ENCODE peak calls at places on chromosomes 4 and X, in six cellular contexts. One of them, this sample, is unnamed.

GRCh38 chrX:69133561-69134542 is 31.4 kb downstream of the PJA1 start:
- DNase-seq in posterior cingulate gyrus: no peak
- DNase-seq in stimulated activated CD4-positive, alpha-beta T cell treated with anti-CD3 and anti-CD28 coated beads, Interleukin-12 subunit alpha, Interleukin-12 subunit beta, amount 100 ng/mL, for 4 hours: no peak
- DNase-seq in T follicular helper cell: no peak
- DNase-seq in upper lobe of right lung: no peak
- DNase-seq in astrocyte of the spinal cord: peak; percentile 63
- DNase-seq in this sample: no peak

GRCh38 chr4:104677122-104677521 is 182.4 kb upstream of the CXXC4 start:
- DNase-seq in astrocyte of the spinal cord: peak; percentile 19
- DNase-seq in posterior cingulate gyrus: no peak
- DNase-seq in upper lobe of right lung: no peak
- DNase-seq in stimulated activated CD4-positive, alpha-beta T cell treated with anti-CD3 and anti-CD28 coated beads, Interleukin-12 subunit alpha, Interleukin-12 subunit beta, amount 100 ng/mL, for 4 hours: no peak
- DNase-seq in T follicular helper cell: no peak
- DNase-seq in this sample: no peak

GRCh38 chr4:94256833-94257232 is 49.2 kb downstream of the SMARCAD1 start:
- DNase-seq in T follicular helper cell: no peak
- DNase-seq in upper lobe of right lung: no peak
- DNase-seq in posterior cingulate gyrus: no peak
- DNase-seq in stimulated activated CD4-positive, alpha-beta T cell treated with anti-CD3 and anti-CD28 coated beads, Interleukin-12 subunit alpha, Interleukin-12 subunit beta, amount 100 ng/mL, for 4 hours: no peak
- DNase-seq in astrocyte of the spinal cord: no peak
- DNase-seq in this sample: no peak

GRCh38 chr4:150250293-150250997 is 172.2 kb downstream of the DCLK2 start:
- DNase-seq in T follicular helper cell: no peak
- DNase-seq in upper lobe of right lung: no peak
- DNase-seq in posterior cingulate gyrus: no peak
- DNase-seq in astrocyte of the spinal cord: no peak
- DNase-seq in stimulated activated CD4-positive, alpha-beta T cell treated with anti-CD3 and anti-CD28 coated beads, Interleukin-12 subunit alpha, Interleukin-12 subunit beta, amount 100 ng/mL, for 4 hours: no peak
- DNase-seq in this sample: no peak

GRCh38 chr4:78057135-78057599 is at the start of gene FRAS1:
- DNase-seq in T follicular helper cell: no peak
- DNase-seq in upper lobe of right lung: peak; percentile 68
- DNase-seq in posterior cingulate gyrus: peak; percentile 88
- DNase-seq in astrocyte of the spinal cord: peak; percentile 38
- DNase-seq in stimulated activated CD4-positive, alpha-beta T cell treated with anti-CD3 and anti-CD28 coated beads, Interleukin-12 subunit alpha, Interleukin-12 subunit beta, amount 100 ng/mL, for 4 hours: peak; percentile 7
- DNase-seq in this sample: peak; percentile 74

GRCh38 chr4:109432676-109433075 is 939 bp upstream of the SEC24B start:
- DNase-seq in posterior cingulate gyrus: no peak
- DNase-seq in upper lobe of right lung: no peak
- DNase-seq in astrocyte of the spinal cord: peak; percentile 71
- DNase-seq in stimulated activated CD4-positive, alpha-beta T cell treated with anti-CD3 and anti-CD28 coated beads, Interleukin-12 subunit alpha, Interleukin-12 subunit beta, amount 100 ng/mL, for 4 hours: no peak
- DNase-seq in T follicular helper cell: no peak
- DNase-seq in this sample: no peak

GRCh38 chrX:73563740-73564073 is 710 bp downstream of the CHIC1 start:
- DNase-seq in posterior cingulate gyrus: no peak
- DNase-seq in astrocyte of the spinal cord: peak; percentile 29
- DNase-seq in T follicular helper cell: no peak
- DNase-seq in stimulated activated CD4-positive, alpha-beta T cell treated with anti-CD3 and anti-CD28 coated beads, Interleukin-12 subunit alpha, Interleukin-12 subunit beta, amount 100 ng/mL, for 4 hours: no peak
- DNase-seq in upper lobe of right lung: no peak
- DNase-seq in this sample: no peak

GRCh38 chrX:136047001-136047642 is 61.9 kb downstream of the SLC9A6 start:
- DNase-seq in astrocyte of the spinal cord: peak; percentile 26
- DNase-seq in posterior cingulate gyrus: no peak
- DNase-seq in T follicular helper cell: no peak
- DNase-seq in upper lobe of right lung: no peak
- DNase-seq in stimulated activated CD4-positive, alpha-beta T cell treated with anti-CD3 and anti-CD28 coated beads, Interleukin-12 subunit alpha, Interleukin-12 subunit beta, amount 100 ng/mL, for 4 hours: no peak
- DNase-seq in this sample: no peak

GRCh38 chr4:7803992-7804758 is 135.5 kb downstream of the AFAP1 start:
- DNase-seq in stimulated activated CD4-positive, alpha-beta T cell treated with anti-CD3 and anti-CD28 coated beads, Interleukin-12 subunit alpha, Interleukin-12 subunit beta, amount 100 ng/mL, for 4 hours: peak; percentile 85
- DNase-seq in upper lobe of right lung: peak; percentile 90
- DNase-seq in astrocyte of the spinal cord: peak; percentile 84
- DNase-seq in posterior cingulate gyrus: peak; percentile 96
- DNase-seq in T follicular helper cell: peak; percentile 69
- DNase-seq in this sample: peak; percentile 94

GRCh38 chr4:8308856-8309771 is 39.6 kb downstream of the HTRA3 start:
- DNase-seq in stimulated activated CD4-positive, alpha-beta T cell treated with anti-CD3 and anti-CD28 coated beads, Interleukin-12 subunit alpha, Interleukin-12 subunit beta, amount 100 ng/mL, for 4 hours: no peak
- DNase-seq in T follicular helper cell: no peak
- DNase-seq in posterior cingulate gyrus: peak; percentile 62
- DNase-seq in astrocyte of the spinal cord: no peak
- DNase-seq in upper lobe of right lung: peak; percentile 67
- DNase-seq in this sample: peak; percentile 89

GRCh38 chr4:158936238-158936637 is 166.6 kb upstream of the RAPGEF2 start:
- DNase-seq in stimulated activated CD4-positive, alpha-beta T cell treated with anti-CD3 and anti-CD28 coated beads, Interleukin-12 subunit alpha, Interleukin-12 subunit beta, amount 100 ng/mL, for 4 hours: no peak
- DNase-seq in upper lobe of right lung: no peak
- DNase-seq in posterior cingulate gyrus: no peak
- DNase-seq in astrocyte of the spinal cord: no peak
- DNase-seq in T follicular helper cell: no peak
- DNase-seq in this sample: no peak

GRCh38 chr4:151866266-151866918 is 105.6 kb upstream of the GATB start:
- DNase-seq in posterior cingulate gyrus: no peak
- DNase-seq in stimulated activated CD4-positive, alpha-beta T cell treated with anti-CD3 and anti-CD28 coated beads, Interleukin-12 subunit alpha, Interleukin-12 subunit beta, amount 100 ng/mL, for 4 hours: no peak
- DNase-seq in T follicular helper cell: no peak
- DNase-seq in astrocyte of the spinal cord: no peak
- DNase-seq in upper lobe of right lung: no peak
- DNase-seq in this sample: no peak

GRCh38 chr4:3251691-3252479 is 2.9 kb downstream of the MSANTD1 start:
- DNase-seq in stimulated activated CD4-positive, alpha-beta T cell treated with anti-CD3 and anti-CD28 coated beads, Interleukin-12 subunit alpha, Interleukin-12 subunit beta, amount 100 ng/mL, for 4 hours: no peak
- DNase-seq in T follicular helper cell: no peak
- DNase-seq in astrocyte of the spinal cord: no peak
- DNase-seq in upper lobe of right lung: peak; percentile 51
- DNase-seq in posterior cingulate gyrus: no peak
- DNase-seq in this sample: peak; percentile 59

GRCh38 chrX:40012800-40013682 is 84.7 kb downstream of the BCOR start:
- DNase-seq in astrocyte of the spinal cord: peak; percentile 59
- DNase-seq in posterior cingulate gyrus: no peak
- DNase-seq in stimulated activated CD4-positive, alpha-beta T cell treated with anti-CD3 and anti-CD28 coated beads, Interleukin-12 subunit alpha, Interleukin-12 subunit beta, amount 100 ng/mL, for 4 hours: peak; percentile 28
- DNase-seq in upper lobe of right lung: peak; percentile 76
- DNase-seq in T follicular helper cell: no peak
- DNase-seq in this sample: peak; percentile 92

GRCh38 chrX:47191806-47192401 is 1.7 kb upstream of the UBA1 start:
- DNase-seq in stimulated activated CD4-positive, alpha-beta T cell treated with anti-CD3 and anti-CD28 coated beads, Interleukin-12 subunit alpha, Interleukin-12 subunit beta, amount 100 ng/mL, for 4 hours: no peak
- DNase-seq in T follicular helper cell: no peak
- DNase-seq in upper lobe of right lung: no peak
- DNase-seq in astrocyte of the spinal cord: no peak
- DNase-seq in posterior cingulate gyrus: no peak
- DNase-seq in this sample: no peak

GRCh38 chrX:47498411-47498810 is 15.4 kb upstream of the ZNF41 start:
- DNase-seq in upper lobe of right lung: no peak
- DNase-seq in astrocyte of the spinal cord: no peak
- DNase-seq in posterior cingulate gyrus: no peak
- DNase-seq in stimulated activated CD4-positive, alpha-beta T cell treated with anti-CD3 and anti-CD28 coated beads, Interleukin-12 subunit alpha, Interleukin-12 subunit beta, amount 100 ng/mL, for 4 hours: no peak
- DNase-seq in T follicular helper cell: no peak
- DNase-seq in this sample: no peak

GRCh38 chrX:98459669-98460068 is 1576.0 kb downstream of the RPA4 start:
- DNase-seq in upper lobe of right lung: no peak
- DNase-seq in posterior cingulate gyrus: no peak
- DNase-seq in T follicular helper cell: no peak
- DNase-seq in stimulated activated CD4-positive, alpha-beta T cell treated with anti-CD3 and anti-CD28 coated beads, Interleukin-12 subunit alpha, Interleukin-12 subunit beta, amount 100 ng/mL, for 4 hours: no peak
- DNase-seq in astrocyte of the spinal cord: no peak
- DNase-seq in this sample: no peak

GRCh38 chrX:139211568-139212182 is 318.9 kb upstream of the F9 start:
- DNase-seq in astrocyte of the spinal cord: no peak
- DNase-seq in stimulated activated CD4-positive, alpha-beta T cell treated with anti-CD3 and anti-CD28 coated beads, Interleukin-12 subunit alpha, Interleukin-12 subunit beta, amount 100 ng/mL, for 4 hours: no peak
- DNase-seq in upper lobe of right lung: no peak
- DNase-seq in posterior cingulate gyrus: no peak
- DNase-seq in T follicular helper cell: no peak
- DNase-seq in this sample: no peak

GRCh38 chrX:40947276-40947675 is 138.0 kb upstream of the USP9X start:
- DNase-seq in upper lobe of right lung: no peak
- DNase-seq in T follicular helper cell: no peak
- DNase-seq in posterior cingulate gyrus: no peak
- DNase-seq in stimulated activated CD4-positive, alpha-beta T cell treated with anti-CD3 and anti-CD28 coated beads, Interleukin-12 subunit alpha, Interleukin-12 subunit beta, amount 100 ng/mL, for 4 hours: no peak
- DNase-seq in astrocyte of the spinal cord: peak; percentile 38
- DNase-seq in this sample: no peak

GRCh38 chrX:48834383-48834709 is 1.1 kb downstream of the PCSK1N start:
- DNase-seq in posterior cingulate gyrus: no peak
- DNase-seq in upper lobe of right lung: no peak
- DNase-seq in T follicular helper cell: no peak
- DNase-seq in stimulated activated CD4-positive, alpha-beta T cell treated with anti-CD3 and anti-CD28 coated beads, Interleukin-12 subunit alpha, Interleukin-12 subunit beta, amount 100 ng/mL, for 4 hours: no peak
- DNase-seq in astrocyte of the spinal cord: no peak
- DNase-seq in this sample: no peak

GRCh38 chr4:48905363-48906015 is 1.1 kb downstream of the OCIAD2 start:
- DNase-seq in upper lobe of right lung: no peak
- DNase-seq in T follicular helper cell: no peak
- DNase-seq in posterior cingulate gyrus: no peak
- DNase-seq in stimulated activated CD4-positive, alpha-beta T cell treated with anti-CD3 and anti-CD28 coated beads, Interleukin-12 subunit alpha, Interleukin-12 subunit beta, amount 100 ng/mL, for 4 hours: no peak
- DNase-seq in astrocyte of the spinal cord: peak; percentile 43
- DNase-seq in this sample: no peak

GRCh38 chrX:148600581-148600980 is 100.2 kb downstream of the AFF2 start:
- DNase-seq in T follicular helper cell: no peak
- DNase-seq in posterior cingulate gyrus: peak; percentile 72
- DNase-seq in upper lobe of right lung: no peak
- DNase-seq in stimulated activated CD4-positive, alpha-beta T cell treated with anti-CD3 and anti-CD28 coated beads, Interleukin-12 subunit alpha, Interleukin-12 subunit beta, amount 100 ng/mL, for 4 hours: no peak
- DNase-seq in astrocyte of the spinal cord: no peak
- DNase-seq in this sample: no peak

GRCh38 chr4:74544655-74545361 is 99.9 kb downstream of the AREG start:
- DNase-seq in astrocyte of the spinal cord: no peak
- DNase-seq in stimulated activated CD4-positive, alpha-beta T cell treated with anti-CD3 and anti-CD28 coated beads, Interleukin-12 subunit alpha, Interleukin-12 subunit beta, amount 100 ng/mL, for 4 hours: no peak
- DNase-seq in T follicular helper cell: no peak
- DNase-seq in upper lobe of right lung: no peak
- DNase-seq in posterior cingulate gyrus: no peak
- DNase-seq in this sample: no peak

GRCh38 chrX:103531002-103531401 is 11.7 kb upstream of the RAB40A start:
- DNase-seq in upper lobe of right lung: no peak
- DNase-seq in posterior cingulate gyrus: no peak
- DNase-seq in T follicular helper cell: no peak
- DNase-seq in astrocyte of the spinal cord: peak; percentile 85
- DNase-seq in stimulated activated CD4-positive, alpha-beta T cell treated with anti-CD3 and anti-CD28 coated beads, Interleukin-12 subunit alpha, Interleukin-12 subunit beta, amount 100 ng/mL, for 4 hours: no peak
- DNase-seq in this sample: no peak

GRCh38 chrX:13372203-13372980 is 52.5 kb upstream of the ATXN3L start:
- DNase-seq in stimulated activated CD4-positive, alpha-beta T cell treated with anti-CD3 and anti-CD28 coated beads, Interleukin-12 subunit alpha, Interleukin-12 subunit beta, amount 100 ng/mL, for 4 hours: no peak
- DNase-seq in T follicular helper cell: no peak
- DNase-seq in posterior cingulate gyrus: no peak
- DNase-seq in astrocyte of the spinal cord: no peak
- DNase-seq in upper lobe of right lung: no peak
- DNase-seq in this sample: no peak

GRCh38 chrX:115233497-115234219 is at the start of gene LRCH2:
- DNase-seq in upper lobe of right lung: peak; percentile 68
- DNase-seq in T follicular helper cell: no peak
- DNase-seq in posterior cingulate gyrus: peak; percentile 90
- DNase-seq in stimulated activated CD4-positive, alpha-beta T cell treated with anti-CD3 and anti-CD28 coated beads, Interleukin-12 subunit alpha, Interleukin-12 subunit beta, amount 100 ng/mL, for 4 hours: peak; percentile 0
- DNase-seq in astrocyte of the spinal cord: peak; percentile 46
- DNase-seq in this sample: no peak

GRCh38 chr4:3213661-3214250 is 35.2 kb upstream of the MSANTD1 start:
- DNase-seq in astrocyte of the spinal cord: no peak
- DNase-seq in posterior cingulate gyrus: peak; percentile 35
- DNase-seq in stimulated activated CD4-positive, alpha-beta T cell treated with anti-CD3 and anti-CD28 coated beads, Interleukin-12 subunit alpha, Interleukin-12 subunit beta, amount 100 ng/mL, for 4 hours: no peak
- DNase-seq in upper lobe of right lung: peak; percentile 12
- DNase-seq in T follicular helper cell: no peak
- DNase-seq in this sample: peak; percentile 49

GRCh38 chr4:82447886-82448285 is 17.5 kb downstream of the ENOPH1 start:
- DNase-seq in astrocyte of the spinal cord: no peak
- DNase-seq in posterior cingulate gyrus: no peak
- DNase-seq in stimulated activated CD4-positive, alpha-beta T cell treated with anti-CD3 and anti-CD28 coated beads, Interleukin-12 subunit alpha, Interleukin-12 subunit beta, amount 100 ng/mL, for 4 hours: no peak
- DNase-seq in upper lobe of right lung: no peak
- DNase-seq in T follicular helper cell: no peak
- DNase-seq in this sample: no peak

GRCh38 chrX:119089619-119090018 is 16.8 kb downstream of the CT47C1 start:
- DNase-seq in stimulated activated CD4-positive, alpha-beta T cell treated with anti-CD3 and anti-CD28 coated beads, Interleukin-12 subunit alpha, Interleukin-12 subunit beta, amount 100 ng/mL, for 4 hours: no peak
- DNase-seq in posterior cingulate gyrus: no peak
- DNase-seq in astrocyte of the spinal cord: no peak
- DNase-seq in upper lobe of right lung: no peak
- DNase-seq in T follicular helper cell: no peak
- DNase-seq in this sample: no peak

GRCh38 chr4:38411092-38411491 is 252.9 kb upstream of the KLF3 start:
- DNase-seq in stimulated activated CD4-positive, alpha-beta T cell treated with anti-CD3 and anti-CD28 coated beads, Interleukin-12 subunit alpha, Interleukin-12 subunit beta, amount 100 ng/mL, for 4 hours: no peak
- DNase-seq in astrocyte of the spinal cord: no peak
- DNase-seq in T follicular helper cell: no peak
- DNase-seq in posterior cingulate gyrus: no peak
- DNase-seq in upper lobe of right lung: no peak
- DNase-seq in this sample: no peak

GRCh38 chr4:133581971-133582619 is 433.0 kb downstream of the PCDH10 start:
- DNase-seq in T follicular helper cell: no peak
- DNase-seq in stimulated activated CD4-positive, alpha-beta T cell treated with anti-CD3 and anti-CD28 coated beads, Interleukin-12 subunit alpha, Interleukin-12 subunit beta, amount 100 ng/mL, for 4 hours: no peak
- DNase-seq in astrocyte of the spinal cord: peak; percentile 74
- DNase-seq in upper lobe of right lung: no peak
- DNase-seq in posterior cingulate gyrus: no peak
- DNase-seq in this sample: no peak

GRCh38 chr4:80071643-80072606 is 1.1 kb downstream of the ANTXR2 start:
- DNase-seq in astrocyte of the spinal cord: peak; percentile 39
- DNase-seq in T follicular helper cell: peak; percentile 33
- DNase-seq in stimulated activated CD4-positive, alpha-beta T cell treated with anti-CD3 and anti-CD28 coated beads, Interleukin-12 subunit alpha, Interleukin-12 subunit beta, amount 100 ng/mL, for 4 hours: peak; percentile 46
- DNase-seq in posterior cingulate gyrus: peak; percentile 83
- DNase-seq in upper lobe of right lung: peak; percentile 74
- DNase-seq in this sample: peak; percentile 85

GRCh38 chr4:128385199-128385598 is 97.6 kb upstream of the PGRMC2 start:
- DNase-seq in posterior cingulate gyrus: no peak
- DNase-seq in upper lobe of right lung: no peak
- DNase-seq in astrocyte of the spinal cord: no peak
- DNase-seq in stimulated activated CD4-positive, alpha-beta T cell treated with anti-CD3 and anti-CD28 coated beads, Interleukin-12 subunit alpha, Interleukin-12 subunit beta, amount 100 ng/mL, for 4 hours: no peak
- DNase-seq in T follicular helper cell: no peak
- DNase-seq in this sample: no peak